ENCODE peak calls at places on chromosomes 11 and 22, in four cellular contexts. Y is NCI-H1417, U is NCI-H2081, Z is GM12865. N is an unnamed sample.

GRCh38 chr11:67369801-67370284 is 3.6 kb downstream of the CLCF1 start:
- DNase-seq in U (peak), Z (no peak), Y (no peak), N (no peak)

GRCh38 chr22:46058591-46059519 is 81.9 kb upstream of the WNT7B start:
- DNase-seq in U (no peak), Y (no peak), Z (no peak), N (peak)

GRCh38 chr22:45425101-45425500 is 11.6 kb downstream of the RIBC2 start:
- DNase-seq in Y (no peak), Z (no peak), U (no peak), N (no peak)

GRCh38 chr11:77753230-77753629 is 67.3 kb downstream of the RSF1 start:
- DNase-seq in Y (no peak), U (no peak), Z (no peak), N (no peak)

GRCh38 chr22:40324468-40325305 is 21.6 kb upstream of the ADSL start:
- DNase-seq in U (no peak), Z (no peak), Y (no peak), N (no peak)

GRCh38 chr11:14916403-14916802 is 24.4 kb upstream of the CYP2R1 start:
- DNase-seq in Z (no peak), U (no peak), Y (no peak), N (no peak)

GRCh38 chr11:129416080-129416820 is 40.6 kb downstream of the BARX2 start:
- DNase-seq in Y (no peak), Z (no peak), U (no peak), N (no peak)

GRCh38 chr11:120662071-120662611 is 150.6 kb downstream of the GRIK4 start:
- DNase-seq in Z (no peak), U (no peak), Y (no peak), N (no peak)

GRCh38 chr11:22597062-22597461 is 28.6 kb downstream of the FANCF start:
- DNase-seq in Y (no peak), U (no peak), Z (no peak), N (no peak)

N was measured in OCI-M1.